ENCODE peak calls at places on chromosomes 2 and 18, in nine cellular contexts. T is spleen, L is cardiac muscle cell, R is ovary, H is SJSA1, J is psoas muscle, M is brain microvascular endothelial cell, K is right atrium auricular region, Z is tibial artery. X is an unnamed sample.

GRCh38 chr18:3177902-3178687 is 41.7 kb downstream of the MYOM1 start:
- DNase-seq in T (peak), L (peak), R (no peak), H (no peak), J (peak), M (no peak), K (peak), Z (peak), X (no peak)

GRCh38 chr2:16473575-16473974 is 192.1 kb downstream of the CYRIA start:
- DNase-seq in T (no peak), L (no peak), R (no peak), H (no peak), J (no peak), M (no peak), K (no peak), Z (no peak), X (no peak)

GRCh38 chr18:7945882-7946281 is 378.8 kb downstream of the PTPRM start:
- DNase-seq in T (no peak), L (peak), R (no peak), H (peak), J (no peak), M (peak), K (no peak), Z (no peak), X (no peak)

GRCh38 chr2:56889738-56890137 is 705.9 kb downstream of the CCDC85A start:
- DNase-seq in T (no peak), L (no peak), R (no peak), H (no peak), J (no peak), M (no peak), K (no peak), Z (no peak), X (no peak)

GRCh38 chr2:185201063-185201462 is 537.5 kb upstream of the FSIP2 start:
- DNase-seq in T (no peak), L (no peak), R (no peak), H (no peak), J (no peak), M (no peak), K (no peak), Z (no peak), X (no peak)

GRCh38 chr2:23596316-23596885 is 211.4 kb downstream of the KLHL29 start:
- DNase-seq in T (no peak), L (peak), R (no peak), H (peak), J (peak), M (peak), K (no peak), Z (peak), X (no peak)

GRCh38 chr2:24809316-24810007 is 16.2 kb downstream of the CENPO start:
- DNase-seq in T (no peak), L (no peak), R (no peak), H (no peak), J (no peak), M (no peak), K (peak), Z (no peak), X (no peak)

GRCh38 chr2:178478442-178479274 is at the start of gene FKBP7:
- DNase-seq in T (peak), L (peak), R (peak), H (peak), J (peak), M (peak), K (peak), Z (peak), X (peak)

GRCh38 chr2:224958466-224958857 is 83.8 kb downstream of the DOCK10 start:
- DNase-seq in T (no peak), L (peak), R (no peak), H (no peak), J (no peak), M (no peak), K (no peak), Z (no peak), X (no peak)

GRCh38 chr2:20190862-20191713 is 33.8 kb downstream of the SDC1 start:
- DNase-seq in T (no peak), L (peak), R (no peak), H (no peak), J (no peak), M (no peak), K (no peak), Z (no peak), X (no peak)

GRCh38 chr2:86308984-86309695 is 28.3 kb downstream of the REEP1 start:
- DNase-seq in T (no peak), L (no peak), R (no peak), H (no peak), J (no peak), M (no peak), K (no peak), Z (no peak), X (no peak)

GRCh38 chr2:62309465-62310091 is 113.7 kb downstream of the B3GNT2 start:
- DNase-seq in T (no peak), L (peak), R (no peak), H (no peak), J (no peak), M (no peak), K (no peak), Z (no peak), X (no peak)

GRCh38 chr2:42238644-42239288 is 69.6 kb downstream of the EML4 start:
- DNase-seq in T (no peak), L (no peak), R (peak), H (no peak), J (no peak), M (no peak), K (no peak), Z (no peak), X (no peak)

GRCh38 chr2:66957198-66957597 is 439.9 kb upstream of the ETAA1 start:
- DNase-seq in T (no peak), L (peak), R (no peak), H (no peak), J (no peak), M (no peak), K (no peak), Z (no peak), X (no peak)

GRCh38 chr2:60926751-60927568 is 45.6 kb downstream of the REL start:
- DNase-seq in T (no peak), L (peak), R (no peak), H (no peak), J (no peak), M (peak), K (no peak), Z (no peak), X (no peak)

GRCh38 chr2:234463626-234464290 is 33.1 kb downstream of the ARL4C start:
- DNase-seq in T (no peak), L (no peak), R (no peak), H (no peak), J (no peak), M (no peak), K (no peak), Z (no peak), X (no peak)

GRCh38 chr2:73063909-73064875 is 7.3 kb downstream of the SFXN5 start:
- DNase-seq in T (peak), L (peak), R (no peak), H (no peak), J (no peak), M (peak), K (no peak), Z (no peak), X (no peak)

GRCh38 chr18:51128533-51128932 is 68.9 kb downstream of the MEX3C start:
- DNase-seq in T (no peak), L (peak), R (no peak), H (peak), J (no peak), M (no peak), K (peak), Z (no peak), X (no peak)

GRCh38 chr2:15643209-15643500 is 51.5 kb downstream of the DDX1 start:
- DNase-seq in T (no peak), L (no peak), R (no peak), H (no peak), J (no peak), M (no peak), K (no peak), Z (no peak), X (no peak)

GRCh38 chr2:233208382-233209116 is 42.9 kb upstream of the ATG16L1 start:
- DNase-seq in T (peak), L (no peak), R (no peak), H (peak), J (no peak), M (no peak), K (no peak), Z (no peak), X (no peak)

GRCh38 chr2:9269295-9269694 is 62.7 kb downstream of the ASAP2 start:
- DNase-seq in T (no peak), L (no peak), R (no peak), H (no peak), J (no peak), M (no peak), K (no peak), Z (no peak), X (no peak)

GRCh38 chr18:62018034-62018760 is 125.4 kb upstream of the RNF152 start:
- DNase-seq in T (no peak), L (peak), R (peak), H (peak), J (peak), M (no peak), K (peak), Z (no peak), X (no peak)

GRCh38 chr2:233273120-233273519 is 21.6 kb downstream of the ATG16L1 start:
- DNase-seq in T (no peak), L (no peak), R (no peak), H (no peak), J (no peak), M (no peak), K (no peak), Z (no peak), X (no peak)

GRCh38 chr2:113218283-113219091 is 44.7 kb downstream of the PSD4 start:
- DNase-seq in T (no peak), L (no peak), R (no peak), H (no peak), J (peak), M (no peak), K (peak), Z (peak), X (no peak)

GRCh38 chr2:67872481-67872880 is 190.3 kb downstream of the C1D start:
- DNase-seq in T (no peak), L (no peak), R (no peak), H (no peak), J (no peak), M (no peak), K (no peak), Z (no peak), X (no peak)

GRCh38 chr2:198973181-198973580 is 484.6 kb downstream of the SATB2 start:
- DNase-seq in T (no peak), L (no peak), R (no peak), H (no peak), J (no peak), M (no peak), K (no peak), Z (no peak), X (no peak)

GRCh38 chr18:31773774-31774476 is 13.2 kb upstream of the SLC25A52 start:
- DNase-seq in T (no peak), L (no peak), R (no peak), H (no peak), J (no peak), M (no peak), K (no peak), Z (no peak), X (no peak)

GRCh38 chr18:79411614-79412526 is 16.1 kb downstream of the NFATC1 start:
- DNase-seq in T (peak), L (no peak), R (no peak), H (no peak), J (no peak), M (no peak), K (no peak), Z (peak), X (peak)

GRCh38 chr2:226017534-226017933 is 618.0 kb downstream of the NYAP2 start:
- DNase-seq in T (no peak), L (no peak), R (no peak), H (no peak), J (no peak), M (no peak), K (no peak), Z (no peak), X (no peak)

GRCh38 chr2:175383286-175383685 is 201.8 kb upstream of the ATP5MC3 start:
- DNase-seq in T (no peak), L (no peak), R (no peak), H (no peak), J (no peak), M (no peak), K (no peak), Z (no peak), X (no peak)

GRCh38 chr2:9525266-9525665 is 30.4 kb downstream of the ADAM17 start:
- DNase-seq in T (no peak), L (no peak), R (no peak), H (no peak), J (no peak), M (no peak), K (no peak), Z (no peak), X (no peak)

GRCh38 chr18:79735071-79735980 is 55.7 kb downstream of the CTDP1 start:
- DNase-seq in T (peak), L (no peak), R (no peak), H (no peak), J (no peak), M (no peak), K (no peak), Z (no peak), X (no peak)

GRCh38 chr2:25268136-25268535 is 73.6 kb downstream of the DNMT3A start:
- DNase-seq in T (no peak), L (no peak), R (no peak), H (no peak), J (no peak), M (no peak), K (no peak), Z (no peak), X (no peak)

GRCh38 chr18:56235061-56235772 is 403.2 kb downstream of the TXNL1 start:
- DNase-seq in T (no peak), L (no peak), R (no peak), H (no peak), J (no peak), M (no peak), K (no peak), Z (no peak), X (no peak)

GRCh38 chr18:11951390-11951851 is 29.9 kb upstream of the IMPA2 start:
- DNase-seq in T (peak), L (no peak), R (no peak), H (no peak), J (no peak), M (no peak), K (no peak), Z (no peak), X (no peak)

GRCh38 chr2:28068098-28068497 is 177.6 kb downstream of the BABAM2 start:
- DNase-seq in T (no peak), L (no peak), R (no peak), H (no peak), J (no peak), M (no peak), K (no peak), Z (no peak), X (no peak)

GRCh38 chr18:24427484-24427883 is 1.0 kb downstream of the IMPACT start:
- DNase-seq in T (no peak), L (peak), R (no peak), H (no peak), J (no peak), M (peak), K (no peak), Z (no peak), X (no peak)
- H3K4me3 ChIP-seq in T (no peak), L (peak), R (peak), H (peak), J (peak), M (peak), K (peak), Z (peak), X (no peak)

DNA sequence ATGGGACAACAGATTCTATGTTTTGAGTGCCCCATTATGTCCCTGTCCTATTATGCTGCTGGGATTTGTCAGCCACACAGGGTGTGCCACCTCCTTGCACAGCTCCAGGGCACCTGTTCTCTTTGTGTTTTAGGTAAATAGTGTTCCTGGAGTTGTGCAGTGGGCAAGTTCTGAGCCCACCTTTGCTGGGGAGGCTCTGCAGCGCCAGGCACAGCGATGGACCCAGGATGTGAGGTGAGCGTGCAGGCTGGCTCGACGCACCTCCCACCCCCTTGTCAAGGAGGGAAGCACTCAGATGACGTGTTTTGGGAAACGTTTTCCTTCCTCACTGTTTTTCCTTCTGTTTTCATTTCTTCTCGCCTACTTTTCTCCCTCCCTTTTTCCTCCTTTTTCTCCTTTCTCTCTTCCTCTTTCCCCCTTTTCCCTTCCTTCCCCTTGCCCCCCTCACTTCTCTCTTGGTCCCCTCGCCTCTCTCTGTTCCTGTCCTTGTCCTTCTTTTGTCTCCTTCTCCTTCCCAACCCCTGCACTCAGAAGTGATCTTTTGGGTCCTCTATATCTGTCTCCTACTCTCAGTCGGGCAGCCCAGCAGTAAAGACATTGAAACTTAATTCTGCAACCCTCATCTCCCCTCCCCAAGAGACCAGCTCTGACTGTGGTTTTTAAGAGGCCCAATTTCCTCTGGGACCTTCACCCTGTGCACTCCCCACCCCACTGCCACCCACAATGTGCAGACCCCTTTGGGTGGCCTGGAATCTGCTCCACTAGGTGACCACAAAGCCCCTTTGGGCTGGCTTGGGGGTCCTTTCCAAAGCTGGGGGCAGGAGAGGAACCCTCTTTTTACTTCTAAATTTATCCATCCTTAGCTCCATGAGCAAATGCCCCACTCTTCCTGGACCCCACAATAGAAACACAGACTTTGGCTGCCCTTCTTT is 104.0 kb downstream of the MCFD2 start:
- DNase-seq in T (peak), L (no peak), R (no peak), H (peak), J (no peak), M (no peak), K (no peak), Z (peak), X (no peak)
- H3K27ac ChIP-seq in T (no peak), L (no peak), R (peak), H (no peak), J (peak), M (no peak), K (peak), Z (peak), X (no peak)

DNA sequence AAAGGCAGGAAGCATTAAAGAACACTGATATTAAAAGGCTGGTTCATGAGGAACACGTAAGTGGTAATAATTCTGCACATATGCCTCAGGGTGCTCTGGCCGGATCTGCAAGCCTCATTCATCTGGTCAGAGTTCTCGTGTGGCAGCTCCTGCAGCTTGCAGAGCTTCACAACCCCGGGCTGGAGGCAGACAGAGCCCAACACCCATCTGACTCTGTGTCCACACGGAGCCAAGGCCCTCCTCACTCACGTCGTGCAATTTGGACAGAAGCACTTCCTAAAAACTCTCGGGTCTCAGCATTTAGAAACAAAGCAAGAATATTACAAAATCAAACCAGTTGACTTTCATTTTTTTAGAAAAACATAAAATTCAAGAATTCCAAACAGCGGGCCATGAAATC is 204.2 kb downstream of the CTIF start:
- DNase-seq in T (no peak), L (peak), R (peak), H (no peak), J (peak), M (no peak), K (peak), Z (peak), X (no peak)
- H3K4me3 ChIP-seq in T (no peak), L (no peak), R (no peak), H (no peak), J (no peak), M (no peak), K (no peak), Z (no peak), X (no peak)

DNA sequence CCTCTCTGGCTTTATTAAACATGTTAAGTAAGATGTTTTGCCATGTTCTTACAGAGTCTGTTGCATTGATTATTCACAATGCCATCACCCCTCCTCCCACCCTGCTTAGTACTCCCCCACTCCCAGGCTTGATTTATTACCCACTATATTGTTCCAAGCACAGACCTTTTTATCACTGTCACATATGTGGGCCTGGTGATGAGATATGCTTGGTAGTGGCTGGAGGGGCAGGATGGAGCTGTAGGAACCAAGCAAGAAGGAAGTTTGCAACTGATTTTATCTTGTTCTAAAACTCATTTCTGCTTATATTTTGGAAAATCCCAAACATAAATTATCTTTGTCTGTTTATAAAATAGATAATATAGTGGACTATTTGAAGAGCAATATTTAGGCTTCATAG is 748.3 kb upstream of the CELF4 start:
- DNase-seq in T (no peak), L (no peak), R (no peak), H (no peak), J (no peak), M (no peak), K (no peak), Z (no peak), X (no peak)
- H3K27ac ChIP-seq in T (no peak), L (no peak), R (no peak), H (no peak), J (no peak), M (no peak), K (no peak), Z (no peak), X (no peak)

DNA sequence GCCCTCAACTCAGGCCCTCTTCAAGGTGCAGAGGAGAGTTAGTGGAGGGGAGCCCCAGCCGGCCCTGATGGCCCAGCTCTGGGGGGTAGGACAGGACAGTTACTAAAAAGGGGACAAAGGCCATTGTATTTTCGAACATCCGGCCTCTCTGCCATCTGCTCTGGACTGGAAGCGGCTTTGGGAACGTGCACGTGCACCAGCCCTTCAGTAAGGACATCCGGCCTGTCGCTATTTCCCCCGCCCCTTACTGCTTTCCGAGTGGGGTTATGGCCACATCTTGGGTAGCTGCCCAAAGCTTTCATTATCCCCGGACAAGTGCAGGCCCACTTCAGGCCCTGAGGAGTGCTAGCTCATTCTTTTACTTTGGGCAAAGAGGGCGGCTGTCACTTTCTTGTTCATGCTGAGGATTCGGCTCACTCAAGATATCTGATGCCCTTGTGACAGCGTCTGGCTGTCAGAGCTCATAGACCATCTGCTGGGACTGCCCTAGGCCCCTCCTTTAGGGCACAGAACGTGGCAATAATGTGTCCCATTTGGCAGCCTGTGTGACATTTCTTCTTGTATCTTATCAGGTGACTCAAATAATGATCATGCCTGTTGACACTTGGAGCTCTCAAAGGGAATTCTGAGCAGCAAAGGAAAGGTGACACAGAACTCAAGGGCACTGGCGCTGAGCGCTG is 17.5 kb downstream of the SLC4A3 start:
- DNase-seq in T (no peak), L (peak), R (peak), H (no peak), J (no peak), M (no peak), K (peak), Z (no peak), X (no peak)
- H3K4me3 ChIP-seq in T (no peak), L (no peak), R (no peak), H (no peak), J (peak), M (no peak), K (no peak), Z (no peak), X (no peak)